ENCODE peak calls at places on chromosomes 5 and 9, in six cellular contexts. One of them, this sample, is unnamed.

GRCh38 chr5:55141945-55142690 is 17.9 kb upstream of the GPX8 start:
- DNase-seq in DMS153: no peak
- DNase-seq in globus pallidus: no peak
- DNase-seq in NCI-H1930: no peak
- DNase-seq in HCEC 1CT: no peak
- DNase-seq in stimulated activated CD8-positive, alpha-beta memory T cell treated with anti-CD3 and anti-CD28 coated beads, Interleukin-4, amount 100 ng/mL, for 4 hours: no peak
- DNase-seq in this sample: no peak

GRCh38 chr5:143314664-143315063 is 88.8 kb downstream of the NR3C1 start:
- DNase-seq in DMS153: no peak
- DNase-seq in globus pallidus: no peak
- DNase-seq in NCI-H1930: no peak
- DNase-seq in HCEC 1CT: peak; percentile 83
- DNase-seq in stimulated activated CD8-positive, alpha-beta memory T cell treated with anti-CD3 and anti-CD28 coated beads, Interleukin-4, amount 100 ng/mL, for 4 hours: no peak
- DNase-seq in this sample: peak; percentile 86

GRCh38 chr5:75473463-75473862 is 38.0 kb downstream of the CERT1 start:
- DNase-seq in DMS153: no peak
- DNase-seq in globus pallidus: no peak
- DNase-seq in NCI-H1930: no peak
- DNase-seq in HCEC 1CT: no peak
- DNase-seq in stimulated activated CD8-positive, alpha-beta memory T cell treated with anti-CD3 and anti-CD28 coated beads, Interleukin-4, amount 100 ng/mL, for 4 hours: no peak
- DNase-seq in this sample: no peak

GRCh38 chr5:5544094-5544663 is 121.7 kb downstream of the ICE1 start:
- DNase-seq in DMS153: peak; percentile 52
- DNase-seq in globus pallidus: no peak
- DNase-seq in NCI-H1930: no peak
- DNase-seq in HCEC 1CT: no peak
- DNase-seq in stimulated activated CD8-positive, alpha-beta memory T cell treated with anti-CD3 and anti-CD28 coated beads, Interleukin-4, amount 100 ng/mL, for 4 hours: no peak
- DNase-seq in this sample: no peak

GRCh38 chr9:96460470-96460869 is 10.5 kb downstream of the HABP4 start:
- DNase-seq in DMS153: no peak
- DNase-seq in globus pallidus: no peak
- DNase-seq in NCI-H1930: no peak
- DNase-seq in HCEC 1CT: no peak
- DNase-seq in stimulated activated CD8-positive, alpha-beta memory T cell treated with anti-CD3 and anti-CD28 coated beads, Interleukin-4, amount 100 ng/mL, for 4 hours: no peak
- DNase-seq in this sample: no peak

GRCh38 chr5:109455598-109456096 is 45.9 kb upstream of the PJA2 start:
- DNase-seq in DMS153: peak; percentile 41
- DNase-seq in globus pallidus: peak; percentile 37
- DNase-seq in NCI-H1930: no peak
- DNase-seq in HCEC 1CT: peak; percentile 99
- DNase-seq in stimulated activated CD8-positive, alpha-beta memory T cell treated with anti-CD3 and anti-CD28 coated beads, Interleukin-4, amount 100 ng/mL, for 4 hours: no peak
- DNase-seq in this sample: peak; percentile 97

GRCh38 chr5:139700711-139701693 is 52.9 kb downstream of the CXXC5 start:
- DNase-seq in DMS153: no peak
- DNase-seq in globus pallidus: no peak
- DNase-seq in NCI-H1930: no peak
- DNase-seq in HCEC 1CT: no peak
- DNase-seq in stimulated activated CD8-positive, alpha-beta memory T cell treated with anti-CD3 and anti-CD28 coated beads, Interleukin-4, amount 100 ng/mL, for 4 hours: no peak
- DNase-seq in this sample: no peak

GRCh38 chr5:80276186-80276585 is 20.3 kb upstream of the SERINC5 start:
- DNase-seq in DMS153: no peak
- DNase-seq in globus pallidus: no peak
- DNase-seq in NCI-H1930: no peak
- DNase-seq in HCEC 1CT: no peak
- DNase-seq in stimulated activated CD8-positive, alpha-beta memory T cell treated with anti-CD3 and anti-CD28 coated beads, Interleukin-4, amount 100 ng/mL, for 4 hours: no peak
- DNase-seq in this sample: no peak

GRCh38 chr9:12723409-12724028 is 30.3 kb downstream of the TYRP1 start:
- DNase-seq in DMS153: peak; percentile 19
- DNase-seq in globus pallidus: peak; percentile 35
- DNase-seq in NCI-H1930: no peak
- DNase-seq in HCEC 1CT: peak; percentile 61
- DNase-seq in stimulated activated CD8-positive, alpha-beta memory T cell treated with anti-CD3 and anti-CD28 coated beads, Interleukin-4, amount 100 ng/mL, for 4 hours: no peak
- DNase-seq in this sample: peak; percentile 62

GRCh38 chr5:180598316-180598701 is 7.0 kb upstream of the SCGB3A1 start:
- DNase-seq in DMS153: no peak
- DNase-seq in globus pallidus: no peak
- DNase-seq in NCI-H1930: no peak
- DNase-seq in HCEC 1CT: no peak
- DNase-seq in stimulated activated CD8-positive, alpha-beta memory T cell treated with anti-CD3 and anti-CD28 coated beads, Interleukin-4, amount 100 ng/mL, for 4 hours: no peak
- DNase-seq in this sample: no peak

GRCh38 chr5:137374110-137374853 is 124.8 kb downstream of the SPOCK1 start:
- DNase-seq in DMS153: peak; percentile 79
- DNase-seq in globus pallidus: no peak
- DNase-seq in NCI-H1930: no peak
- DNase-seq in HCEC 1CT: no peak
- DNase-seq in stimulated activated CD8-positive, alpha-beta memory T cell treated with anti-CD3 and anti-CD28 coated beads, Interleukin-4, amount 100 ng/mL, for 4 hours: no peak
- DNase-seq in this sample: no peak

GRCh38 chr9:34988218-34989055 is 1.1 kb upstream of the DNAJB5 start:
- DNase-seq in DMS153: peak; percentile 68
- DNase-seq in globus pallidus: peak; percentile 72
- DNase-seq in NCI-H1930: no peak
- DNase-seq in HCEC 1CT: no peak
- DNase-seq in stimulated activated CD8-positive, alpha-beta memory T cell treated with anti-CD3 and anti-CD28 coated beads, Interleukin-4, amount 100 ng/mL, for 4 hours: peak; percentile 33
- DNase-seq in this sample: peak; percentile 57

GRCh38 chr5:79133121-79133656 is 21.6 kb downstream of the BHMT start:
- DNase-seq in DMS153: peak; percentile 5
- DNase-seq in globus pallidus: peak; percentile 48
- DNase-seq in NCI-H1930: no peak
- DNase-seq in HCEC 1CT: peak; percentile 48
- DNase-seq in stimulated activated CD8-positive, alpha-beta memory T cell treated with anti-CD3 and anti-CD28 coated beads, Interleukin-4, amount 100 ng/mL, for 4 hours: no peak
- DNase-seq in this sample: peak; percentile 77

GRCh38 chr5:57828221-57828620 is 345.6 kb upstream of the ACTBL2 start:
- DNase-seq in DMS153: no peak
- DNase-seq in globus pallidus: no peak
- DNase-seq in NCI-H1930: no peak
- DNase-seq in HCEC 1CT: no peak
- DNase-seq in stimulated activated CD8-positive, alpha-beta memory T cell treated with anti-CD3 and anti-CD28 coated beads, Interleukin-4, amount 100 ng/mL, for 4 hours: no peak
- DNase-seq in this sample: no peak

GRCh38 chr5:25516136-25516535 is 871.4 kb upstream of the CDH10 start:
- DNase-seq in DMS153: no peak
- DNase-seq in globus pallidus: no peak
- DNase-seq in NCI-H1930: no peak
- DNase-seq in HCEC 1CT: no peak
- DNase-seq in stimulated activated CD8-positive, alpha-beta memory T cell treated with anti-CD3 and anti-CD28 coated beads, Interleukin-4, amount 100 ng/mL, for 4 hours: no peak
- DNase-seq in this sample: no peak

GRCh38 chr9:135010363-135010860 is 77.1 kb upstream of the OLFM1 start:
- DNase-seq in DMS153: no peak
- DNase-seq in globus pallidus: no peak
- DNase-seq in NCI-H1930: no peak
- DNase-seq in HCEC 1CT: no peak
- DNase-seq in stimulated activated CD8-positive, alpha-beta memory T cell treated with anti-CD3 and anti-CD28 coated beads, Interleukin-4, amount 100 ng/mL, for 4 hours: no peak
- DNase-seq in this sample: no peak

GRCh38 chr5:73625905-73626811 is at the start of gene ARHGEF28:
- DNase-seq in DMS153: peak; percentile 23
- DNase-seq in globus pallidus: peak; percentile 52
- DNase-seq in NCI-H1930: peak; percentile 41
- DNase-seq in HCEC 1CT: peak; percentile 66
- DNase-seq in stimulated activated CD8-positive, alpha-beta memory T cell treated with anti-CD3 and anti-CD28 coated beads, Interleukin-4, amount 100 ng/mL, for 4 hours: no peak
- DNase-seq in this sample: peak; percentile 83

GRCh38 chr9:38443597-38443996 is 19.3 kb upstream of the IGFBPL1 start:
- DNase-seq in DMS153: no peak
- DNase-seq in globus pallidus: no peak
- DNase-seq in NCI-H1930: no peak
- DNase-seq in HCEC 1CT: no peak
- DNase-seq in stimulated activated CD8-positive, alpha-beta memory T cell treated with anti-CD3 and anti-CD28 coated beads, Interleukin-4, amount 100 ng/mL, for 4 hours: no peak
- DNase-seq in this sample: peak; percentile 31

GRCh38 chr5:76104027-76104426 is 20.8 kb downstream of the SV2C start:
- DNase-seq in DMS153: no peak
- DNase-seq in globus pallidus: no peak
- DNase-seq in NCI-H1930: no peak
- DNase-seq in HCEC 1CT: peak; percentile 1
- DNase-seq in stimulated activated CD8-positive, alpha-beta memory T cell treated with anti-CD3 and anti-CD28 coated beads, Interleukin-4, amount 100 ng/mL, for 4 hours: no peak
- DNase-seq in this sample: peak; percentile 27

GRCh38 chr9:4490705-4491620 is 695 bp downstream of the SLC1A1 start:
- DNase-seq in DMS153: no peak
- DNase-seq in globus pallidus: no peak
- DNase-seq in NCI-H1930: no peak
- DNase-seq in HCEC 1CT: no peak
- DNase-seq in stimulated activated CD8-positive, alpha-beta memory T cell treated with anti-CD3 and anti-CD28 coated beads, Interleukin-4, amount 100 ng/mL, for 4 hours: no peak
- DNase-seq in this sample: no peak

GRCh38 chr5:44927335-44927734 is 118.6 kb downstream of the MRPS30 start:
- DNase-seq in DMS153: no peak
- DNase-seq in globus pallidus: no peak
- DNase-seq in NCI-H1930: no peak
- DNase-seq in HCEC 1CT: no peak
- DNase-seq in stimulated activated CD8-positive, alpha-beta memory T cell treated with anti-CD3 and anti-CD28 coated beads, Interleukin-4, amount 100 ng/mL, for 4 hours: no peak
- DNase-seq in this sample: no peak

GRCh38 chr5:113487411-113487778 is 858 bp downstream of the MCC start:
- DNase-seq in DMS153: no peak
- DNase-seq in globus pallidus: no peak
- DNase-seq in NCI-H1930: no peak
- DNase-seq in HCEC 1CT: no peak
- DNase-seq in stimulated activated CD8-positive, alpha-beta memory T cell treated with anti-CD3 and anti-CD28 coated beads, Interleukin-4, amount 100 ng/mL, for 4 hours: no peak
- DNase-seq in this sample: peak; percentile 15

GRCh38 chr5:120734033-120734432 is 269.9 kb downstream of the PRR16 start:
- DNase-seq in DMS153: no peak
- DNase-seq in globus pallidus: no peak
- DNase-seq in NCI-H1930: no peak
- DNase-seq in HCEC 1CT: no peak
- DNase-seq in stimulated activated CD8-positive, alpha-beta memory T cell treated with anti-CD3 and anti-CD28 coated beads, Interleukin-4, amount 100 ng/mL, for 4 hours: no peak
- DNase-seq in this sample: no peak

GRCh38 chr9:13621871-13622564 is 342.5 kb upstream of the MPDZ start:
- DNase-seq in DMS153: no peak
- DNase-seq in globus pallidus: no peak
- DNase-seq in NCI-H1930: no peak
- DNase-seq in HCEC 1CT: no peak
- DNase-seq in stimulated activated CD8-positive, alpha-beta memory T cell treated with anti-CD3 and anti-CD28 coated beads, Interleukin-4, amount 100 ng/mL, for 4 hours: no peak
- DNase-seq in this sample: no peak

GRCh38 chr9:126394802-126395201 is 68.2 kb downstream of the MVB12B start:
- DNase-seq in DMS153: no peak
- DNase-seq in globus pallidus: no peak
- DNase-seq in NCI-H1930: no peak
- DNase-seq in HCEC 1CT: no peak
- DNase-seq in stimulated activated CD8-positive, alpha-beta memory T cell treated with anti-CD3 and anti-CD28 coated beads, Interleukin-4, amount 100 ng/mL, for 4 hours: no peak
- DNase-seq in this sample: no peak

GRCh38 chr5:120507197-120507596 is 43.1 kb downstream of the PRR16 start:
- DNase-seq in DMS153: no peak
- DNase-seq in globus pallidus: no peak
- DNase-seq in NCI-H1930: no peak
- DNase-seq in HCEC 1CT: peak; percentile 32
- DNase-seq in stimulated activated CD8-positive, alpha-beta memory T cell treated with anti-CD3 and anti-CD28 coated beads, Interleukin-4, amount 100 ng/mL, for 4 hours: no peak
- DNase-seq in this sample: peak; percentile 9

GRCh38 chr5:89967806-89968444 is 441.6 kb downstream of the CETN3 start:
- DNase-seq in DMS153: no peak
- DNase-seq in globus pallidus: no peak
- DNase-seq in NCI-H1930: no peak
- DNase-seq in HCEC 1CT: peak; percentile 59
- DNase-seq in stimulated activated CD8-positive, alpha-beta memory T cell treated with anti-CD3 and anti-CD28 coated beads, Interleukin-4, amount 100 ng/mL, for 4 hours: no peak
- DNase-seq in this sample: peak; percentile 18

GRCh38 chr9:92607088-92607487 is 62.8 kb downstream of the IPPK start:
- DNase-seq in DMS153: no peak
- DNase-seq in globus pallidus: no peak
- DNase-seq in NCI-H1930: no peak
- DNase-seq in HCEC 1CT: peak; percentile 53
- DNase-seq in stimulated activated CD8-positive, alpha-beta memory T cell treated with anti-CD3 and anti-CD28 coated beads, Interleukin-4, amount 100 ng/mL, for 4 hours: no peak
- DNase-seq in this sample: peak; percentile 16

GRCh38 chr5:68071731-68072130 is 143.8 kb upstream of the PIK3R1 start:
- DNase-seq in DMS153: no peak
- DNase-seq in globus pallidus: no peak
- DNase-seq in NCI-H1930: no peak
- DNase-seq in HCEC 1CT: peak; percentile 62
- DNase-seq in stimulated activated CD8-positive, alpha-beta memory T cell treated with anti-CD3 and anti-CD28 coated beads, Interleukin-4, amount 100 ng/mL, for 4 hours: no peak
- DNase-seq in this sample: peak; percentile 74

GRCh38 chr9:116313638-116314037 is 160.0 kb downstream of the PAPPA start:
- DNase-seq in DMS153: no peak
- DNase-seq in globus pallidus: no peak
- DNase-seq in NCI-H1930: no peak
- DNase-seq in HCEC 1CT: peak; percentile 12
- DNase-seq in stimulated activated CD8-positive, alpha-beta memory T cell treated with anti-CD3 and anti-CD28 coated beads, Interleukin-4, amount 100 ng/mL, for 4 hours: no peak
- DNase-seq in this sample: peak; percentile 41

GRCh38 chr5:172546196-172546595 is 91.9 kb upstream of the SH3PXD2B start:
- DNase-seq in DMS153: no peak
- DNase-seq in globus pallidus: no peak
- DNase-seq in NCI-H1930: no peak
- DNase-seq in HCEC 1CT: no peak
- DNase-seq in stimulated activated CD8-positive, alpha-beta memory T cell treated with anti-CD3 and anti-CD28 coated beads, Interleukin-4, amount 100 ng/mL, for 4 hours: no peak
- DNase-seq in this sample: no peak

GRCh38 chr9:11726659-11727058 is 966.5 kb upstream of the TYRP1 start:
- DNase-seq in DMS153: no peak
- DNase-seq in globus pallidus: no peak
- DNase-seq in NCI-H1930: no peak
- DNase-seq in HCEC 1CT: no peak
- DNase-seq in stimulated activated CD8-positive, alpha-beta memory T cell treated with anti-CD3 and anti-CD28 coated beads, Interleukin-4, amount 100 ng/mL, for 4 hours: no peak
- DNase-seq in this sample: no peak

GRCh38 chr9:105901514-105902109 is 207.3 kb downstream of the TMEM38B start:
- DNase-seq in DMS153: peak; percentile 41
- DNase-seq in globus pallidus: peak; percentile 74
- DNase-seq in NCI-H1930: no peak
- DNase-seq in HCEC 1CT: no peak
- DNase-seq in stimulated activated CD8-positive, alpha-beta memory T cell treated with anti-CD3 and anti-CD28 coated beads, Interleukin-4, amount 100 ng/mL, for 4 hours: no peak
- DNase-seq in this sample: peak; percentile 42

GRCh38 chr5:66633754-66634153 is 37.6 kb downstream of the MAST4 start:
- DNase-seq in DMS153: peak; percentile 20
- DNase-seq in globus pallidus: no peak
- DNase-seq in NCI-H1930: peak; percentile 3
- DNase-seq in HCEC 1CT: no peak
- DNase-seq in stimulated activated CD8-positive, alpha-beta memory T cell treated with anti-CD3 and anti-CD28 coated beads, Interleukin-4, amount 100 ng/mL, for 4 hours: no peak
- DNase-seq in this sample: no peak

GRCh38 chr5:172630482-172630881 is 10.6 kb upstream of the NEURL1B start:
- DNase-seq in DMS153: no peak
- DNase-seq in globus pallidus: no peak
- DNase-seq in NCI-H1930: no peak
- DNase-seq in HCEC 1CT: no peak
- DNase-seq in stimulated activated CD8-positive, alpha-beta memory T cell treated with anti-CD3 and anti-CD28 coated beads, Interleukin-4, amount 100 ng/mL, for 4 hours: no peak
- DNase-seq in this sample: no peak

GRCh38 chr9:88988796-88989641 is 2.2 kb upstream of the S1PR3 start:
- DNase-seq in DMS153: no peak
- DNase-seq in globus pallidus: no peak
- DNase-seq in NCI-H1930: no peak
- DNase-seq in HCEC 1CT: peak; percentile 60
- DNase-seq in stimulated activated CD8-positive, alpha-beta memory T cell treated with anti-CD3 and anti-CD28 coated beads, Interleukin-4, amount 100 ng/mL, for 4 hours: no peak
- DNase-seq in this sample: peak; percentile 65

This sample was measured in ELR.